ENCODE peak calls at places on chromosomes 4 and X, in ten cellular contexts. One of them, this sample, is unnamed. For H3K27me3, the result is how much of the 10 kb centered on the place peaks cover.

GRCh38 chrX:30659421-30659820 is 6.2 kb downstream of the GK start:
- DNase-seq in colonic mucosa: no peak
- DNase-seq in brain microvascular endothelial cell: peak
- DNase-seq in tibial artery: no peak
- DNase-seq in PC-3: peak
- DNase-seq in lower lobe of right lung: no peak
- DNase-seq in astrocyte: peak
- DNase-seq in heart right ventricle: no peak
- DNase-seq in gastrocnemius medialis: no peak
- DNase-seq in dorsolateral prefrontal cortex: no peak
- DNase-seq in this sample: peak

GRCh38 chrX:79065696-79066095 is 78.8 kb upstream of the GPR174 start:
- DNase-seq in colonic mucosa: no peak
- DNase-seq in brain microvascular endothelial cell: no peak
- DNase-seq in tibial artery: no peak
- DNase-seq in PC-3: no peak
- DNase-seq in lower lobe of right lung: no peak
- DNase-seq in astrocyte: no peak
- DNase-seq in heart right ventricle: no peak
- DNase-seq in gastrocnemius medialis: no peak
- DNase-seq in dorsolateral prefrontal cortex: no peak
- DNase-seq in this sample: no peak

GRCh38 chrX:141278306-141278705 is 36.0 kb upstream of the SPANXC start:
- DNase-seq in colonic mucosa: no peak
- DNase-seq in brain microvascular endothelial cell: no peak
- DNase-seq in tibial artery: no peak
- DNase-seq in PC-3: peak
- DNase-seq in lower lobe of right lung: no peak
- DNase-seq in astrocyte: no peak
- DNase-seq in heart right ventricle: no peak
- DNase-seq in gastrocnemius medialis: no peak
- DNase-seq in dorsolateral prefrontal cortex: no peak
- DNase-seq in this sample: peak

GRCh38 chrX:113274345-113274744 is 433.7 kb upstream of the AMOT start:
- DNase-seq in colonic mucosa: no peak
- DNase-seq in brain microvascular endothelial cell: no peak
- DNase-seq in tibial artery: no peak
- DNase-seq in PC-3: no peak
- DNase-seq in lower lobe of right lung: no peak
- DNase-seq in astrocyte: no peak
- DNase-seq in heart right ventricle: no peak
- DNase-seq in gastrocnemius medialis: no peak
- DNase-seq in dorsolateral prefrontal cortex: no peak
- DNase-seq in this sample: no peak

GRCh38 chr4:7757501-7758443 is 181.9 kb downstream of the AFAP1 start:
- DNase-seq in colonic mucosa: no peak
- DNase-seq in brain microvascular endothelial cell: no peak
- DNase-seq in tibial artery: no peak
- DNase-seq in PC-3: no peak
- DNase-seq in lower lobe of right lung: peak
- DNase-seq in astrocyte: no peak
- DNase-seq in heart right ventricle: peak
- DNase-seq in gastrocnemius medialis: no peak
- DNase-seq in dorsolateral prefrontal cortex: no peak
- DNase-seq in this sample: no peak

GRCh38 chrX:28158019-28158777 is 176.9 kb upstream of the DCAF8L1 start:
- DNase-seq in colonic mucosa: no peak
- DNase-seq in brain microvascular endothelial cell: no peak
- DNase-seq in tibial artery: no peak
- DNase-seq in PC-3: no peak
- DNase-seq in lower lobe of right lung: no peak
- DNase-seq in astrocyte: no peak
- DNase-seq in heart right ventricle: no peak
- DNase-seq in gastrocnemius medialis: no peak
- DNase-seq in dorsolateral prefrontal cortex: no peak
- DNase-seq in this sample: no peak

GRCh38 chrX:149495573-149496071 is 9.5 kb downstream of the IDS start:
- DNase-seq in colonic mucosa: no peak
- DNase-seq in brain microvascular endothelial cell: peak
- DNase-seq in tibial artery: no peak
- DNase-seq in PC-3: peak
- DNase-seq in lower lobe of right lung: no peak
- DNase-seq in astrocyte: peak
- DNase-seq in heart right ventricle: no peak
- DNase-seq in gastrocnemius medialis: peak
- DNase-seq in dorsolateral prefrontal cortex: no peak
- DNase-seq in this sample: no peak

GRCh38 chrX:127884921-127885320 is 167.3 kb downstream of the ACTRT1 start:
- DNase-seq in colonic mucosa: no peak
- DNase-seq in brain microvascular endothelial cell: no peak
- DNase-seq in tibial artery: no peak
- DNase-seq in PC-3: no peak
- DNase-seq in lower lobe of right lung: no peak
- DNase-seq in astrocyte: no peak
- DNase-seq in heart right ventricle: no peak
- DNase-seq in gastrocnemius medialis: no peak
- DNase-seq in dorsolateral prefrontal cortex: no peak
- DNase-seq in this sample: no peak

GRCh38 chr4:68176500-68176899 is 46.8 kb upstream of the TMPRSS11F start:
- DNase-seq in colonic mucosa: no peak
- DNase-seq in brain microvascular endothelial cell: no peak
- DNase-seq in tibial artery: no peak
- DNase-seq in PC-3: peak
- DNase-seq in lower lobe of right lung: no peak
- DNase-seq in astrocyte: no peak
- DNase-seq in heart right ventricle: no peak
- DNase-seq in gastrocnemius medialis: no peak
- DNase-seq in dorsolateral prefrontal cortex: no peak
- DNase-seq in this sample: no peak

GRCh38 chr4:68180858-68181531 is 51.3 kb upstream of the TMPRSS11F start:
- DNase-seq in colonic mucosa: no peak
- DNase-seq in brain microvascular endothelial cell: no peak
- DNase-seq in tibial artery: no peak
- DNase-seq in PC-3: peak
- DNase-seq in lower lobe of right lung: no peak
- DNase-seq in astrocyte: peak
- DNase-seq in heart right ventricle: no peak
- DNase-seq in gastrocnemius medialis: no peak
- DNase-seq in dorsolateral prefrontal cortex: no peak
- DNase-seq in this sample: peak

GRCh38 chr4:68176904-68177303 is 47.2 kb upstream of the TMPRSS11F start:
- DNase-seq in colonic mucosa: no peak
- DNase-seq in brain microvascular endothelial cell: no peak
- DNase-seq in tibial artery: no peak
- DNase-seq in PC-3: peak
- DNase-seq in lower lobe of right lung: no peak
- DNase-seq in astrocyte: no peak
- DNase-seq in heart right ventricle: no peak
- DNase-seq in gastrocnemius medialis: no peak
- DNase-seq in dorsolateral prefrontal cortex: no peak
- DNase-seq in this sample: no peak

DNA sequence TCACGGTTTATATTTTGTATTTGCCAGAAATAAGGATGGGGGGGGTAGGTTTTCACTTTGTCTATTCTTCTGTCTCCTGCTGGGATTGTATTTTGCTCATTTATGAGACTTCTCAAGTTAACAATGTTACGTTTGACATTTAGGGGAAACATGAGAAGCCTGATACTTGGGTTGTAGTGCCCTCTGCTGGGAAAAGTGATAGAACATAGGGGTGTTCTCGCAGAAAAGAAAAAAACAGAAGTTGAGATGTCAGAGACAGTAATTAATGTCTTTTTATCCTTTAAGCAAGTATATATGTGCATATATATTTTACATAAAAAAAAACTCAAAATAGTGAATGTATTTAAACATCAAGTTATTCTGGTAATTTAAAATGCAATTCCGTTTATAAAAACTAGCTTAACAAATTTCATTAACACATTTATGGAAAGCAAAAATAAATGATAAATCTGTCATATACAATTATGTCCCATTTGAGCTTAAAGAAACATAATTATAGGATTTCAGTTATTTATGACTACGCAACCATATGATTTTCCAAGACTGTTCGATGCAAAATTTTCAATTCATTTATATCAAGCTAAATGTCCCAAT is 46.0 kb upstream of the TMPRSS11F start:
- DNase-seq in colonic mucosa: peak
- DNase-seq in brain microvascular endothelial cell: peak
- DNase-seq in tibial artery: no peak
- DNase-seq in PC-3: peak
- DNase-seq in lower lobe of right lung: no peak
- DNase-seq in astrocyte: peak
- DNase-seq in heart right ventricle: no peak
- DNase-seq in gastrocnemius medialis: no peak
- DNase-seq in dorsolateral prefrontal cortex: peak
- DNase-seq in this sample: peak
- TF ChIP-seq CTCF in colonic mucosa: peak
- TF ChIP-seq CTCF in brain microvascular endothelial cell: peak
- TF ChIP-seq CTCF in tibial artery: no peak
- TF ChIP-seq CTCF in PC-3: peak
- TF ChIP-seq CTCF in lower lobe of right lung: peak
- TF ChIP-seq CTCF in astrocyte: peak
- TF ChIP-seq CTCF in heart right ventricle: peak
- TF ChIP-seq CTCF in gastrocnemius medialis: no peak
- TF ChIP-seq CTCF in dorsolateral prefrontal cortex: peak
- TF ChIP-seq CTCF in this sample: peak

GRCh38 chrX:48831909-48832291 is 3.5 kb downstream of the PCSK1N start:
- DNase-seq in colonic mucosa: no peak
- DNase-seq in brain microvascular endothelial cell: no peak
- DNase-seq in tibial artery: no peak
- DNase-seq in PC-3: no peak
- DNase-seq in lower lobe of right lung: no peak
- DNase-seq in astrocyte: no peak
- DNase-seq in heart right ventricle: no peak
- DNase-seq in gastrocnemius medialis: no peak
- DNase-seq in dorsolateral prefrontal cortex: peak
- DNase-seq in this sample: no peak

GRCh38 chrX:48835524-48836329 is at the start of gene PCSK1N:
- DNase-seq in colonic mucosa: no peak
- DNase-seq in brain microvascular endothelial cell: no peak
- DNase-seq in tibial artery: no peak
- DNase-seq in PC-3: peak
- DNase-seq in lower lobe of right lung: no peak
- DNase-seq in astrocyte: no peak
- DNase-seq in heart right ventricle: no peak
- DNase-seq in gastrocnemius medialis: no peak
- DNase-seq in dorsolateral prefrontal cortex: peak
- DNase-seq in this sample: no peak

GRCh38 chrX:48831136-48831908 is 4.1 kb downstream of the PCSK1N start:
- DNase-seq in colonic mucosa: no peak
- DNase-seq in brain microvascular endothelial cell: no peak
- DNase-seq in tibial artery: no peak
- DNase-seq in PC-3: no peak
- DNase-seq in lower lobe of right lung: no peak
- DNase-seq in astrocyte: no peak
- DNase-seq in heart right ventricle: no peak
- DNase-seq in gastrocnemius medialis: no peak
- DNase-seq in dorsolateral prefrontal cortex: no peak
- DNase-seq in this sample: no peak

GRCh38 chrX:48833531-48834138 is 1.8 kb downstream of the PCSK1N start:
- DNase-seq in colonic mucosa: no peak
- DNase-seq in brain microvascular endothelial cell: no peak
- DNase-seq in tibial artery: no peak
- DNase-seq in PC-3: peak
- DNase-seq in lower lobe of right lung: no peak
- DNase-seq in astrocyte: no peak
- DNase-seq in heart right ventricle: no peak
- DNase-seq in gastrocnemius medialis: no peak
- DNase-seq in dorsolateral prefrontal cortex: no peak
- DNase-seq in this sample: no peak

GRCh38 chrX:48834383-48834709 is 1.1 kb downstream of the PCSK1N start:
- DNase-seq in colonic mucosa: no peak
- DNase-seq in brain microvascular endothelial cell: no peak
- DNase-seq in tibial artery: no peak
- DNase-seq in PC-3: peak
- DNase-seq in lower lobe of right lung: no peak
- DNase-seq in astrocyte: no peak
- DNase-seq in heart right ventricle: no peak
- DNase-seq in gastrocnemius medialis: no peak
- DNase-seq in dorsolateral prefrontal cortex: no peak
- DNase-seq in this sample: no peak
- H3K27me3 ChIP-seq in colonic mucosa: under half
- H3K27me3 ChIP-seq in brain microvascular endothelial cell: under half
- H3K27me3 ChIP-seq in tibial artery: under half
- H3K27me3 ChIP-seq in PC-3: under half
- H3K27me3 ChIP-seq in lower lobe of right lung: under half
- H3K27me3 ChIP-seq in astrocyte: under half
- H3K27me3 ChIP-seq in heart right ventricle: half or more
- H3K27me3 ChIP-seq in gastrocnemius medialis: under half
- H3K27me3 ChIP-seq in dorsolateral prefrontal cortex: under half
- H3K27me3 ChIP-seq in this sample: half or more

GRCh38 chr4:76376534-76376933 is 44.4 kb downstream of the CCDC158 start:
- DNase-seq in colonic mucosa: no peak
- DNase-seq in brain microvascular endothelial cell: no peak
- DNase-seq in tibial artery: no peak
- DNase-seq in PC-3: no peak
- DNase-seq in lower lobe of right lung: no peak
- DNase-seq in astrocyte: no peak
- DNase-seq in heart right ventricle: no peak
- DNase-seq in gastrocnemius medialis: no peak
- DNase-seq in dorsolateral prefrontal cortex: no peak
- DNase-seq in this sample: no peak

GRCh38 chr4:76375703-76376102 is 45.2 kb downstream of the CCDC158 start:
- DNase-seq in colonic mucosa: no peak
- DNase-seq in brain microvascular endothelial cell: no peak
- DNase-seq in tibial artery: no peak
- DNase-seq in PC-3: no peak
- DNase-seq in lower lobe of right lung: no peak
- DNase-seq in astrocyte: no peak
- DNase-seq in heart right ventricle: no peak
- DNase-seq in gastrocnemius medialis: no peak
- DNase-seq in dorsolateral prefrontal cortex: no peak
- DNase-seq in this sample: no peak

GRCh38 chr4:76377481-76377901 is 43.5 kb downstream of the CCDC158 start:
- DNase-seq in colonic mucosa: no peak
- DNase-seq in brain microvascular endothelial cell: no peak
- DNase-seq in tibial artery: no peak
- DNase-seq in PC-3: no peak
- DNase-seq in lower lobe of right lung: no peak
- DNase-seq in astrocyte: no peak
- DNase-seq in heart right ventricle: no peak
- DNase-seq in gastrocnemius medialis: no peak
- DNase-seq in dorsolateral prefrontal cortex: no peak
- DNase-seq in this sample: peak

GRCh38 chr4:76373919-76374552 is 46.9 kb downstream of the CCDC158 start:
- DNase-seq in colonic mucosa: no peak
- DNase-seq in brain microvascular endothelial cell: peak
- DNase-seq in tibial artery: no peak
- DNase-seq in PC-3: peak
- DNase-seq in lower lobe of right lung: no peak
- DNase-seq in astrocyte: peak
- DNase-seq in heart right ventricle: no peak
- DNase-seq in gastrocnemius medialis: no peak
- DNase-seq in dorsolateral prefrontal cortex: no peak
- DNase-seq in this sample: peak

DNA sequence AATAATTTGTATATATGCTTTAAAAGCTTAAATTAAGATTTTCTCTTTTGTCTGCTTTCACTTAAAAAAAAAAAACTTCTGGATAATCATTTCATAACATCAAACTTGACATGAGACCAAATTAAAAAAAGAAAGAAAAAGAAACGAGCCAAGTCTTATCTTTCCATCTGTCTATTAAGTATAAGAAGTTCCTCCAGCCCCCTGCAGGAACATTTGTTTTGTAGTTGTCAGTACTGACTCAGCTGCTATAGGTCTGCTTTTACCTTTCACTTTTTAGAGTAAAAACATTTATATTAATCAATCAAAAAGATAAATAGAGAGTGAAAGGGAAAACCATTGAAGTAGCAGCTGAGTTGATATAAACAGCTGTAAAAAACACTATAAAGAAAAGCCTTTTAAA is 46.2 kb downstream of the CCDC158 start:
- DNase-seq in colonic mucosa: no peak
- DNase-seq in brain microvascular endothelial cell: no peak
- DNase-seq in tibial artery: no peak
- DNase-seq in PC-3: peak
- DNase-seq in lower lobe of right lung: no peak
- DNase-seq in astrocyte: peak
- DNase-seq in heart right ventricle: no peak
- DNase-seq in gastrocnemius medialis: no peak
- DNase-seq in dorsolateral prefrontal cortex: no peak
- DNase-seq in this sample: no peak
- TF ChIP-seq CTCF in colonic mucosa: no peak
- TF ChIP-seq CTCF in brain microvascular endothelial cell: no peak
- TF ChIP-seq CTCF in tibial artery: no peak
- TF ChIP-seq CTCF in PC-3: peak
- TF ChIP-seq CTCF in lower lobe of right lung: no peak
- TF ChIP-seq CTCF in astrocyte: no peak
- TF ChIP-seq CTCF in heart right ventricle: no peak
- TF ChIP-seq CTCF in gastrocnemius medialis: no peak
- TF ChIP-seq CTCF in dorsolateral prefrontal cortex: no peak
- TF ChIP-seq CTCF in this sample: no peak

GRCh38 chrX:71171110-71171801 is 26.6 kb downstream of the NLGN3 start:
- DNase-seq in colonic mucosa: no peak
- DNase-seq in brain microvascular endothelial cell: no peak
- DNase-seq in tibial artery: no peak
- DNase-seq in PC-3: no peak
- DNase-seq in lower lobe of right lung: peak
- DNase-seq in astrocyte: no peak
- DNase-seq in heart right ventricle: no peak
- DNase-seq in gastrocnemius medialis: no peak
- DNase-seq in dorsolateral prefrontal cortex: no peak
- DNase-seq in this sample: peak
- H3K27me3 ChIP-seq in colonic mucosa: under half
- H3K27me3 ChIP-seq in brain microvascular endothelial cell: under half
- H3K27me3 ChIP-seq in tibial artery: under half
- H3K27me3 ChIP-seq in PC-3: under half
- H3K27me3 ChIP-seq in lower lobe of right lung: under half
- H3K27me3 ChIP-seq in astrocyte: under half
- H3K27me3 ChIP-seq in heart right ventricle: under half
- H3K27me3 ChIP-seq in gastrocnemius medialis: under half
- H3K27me3 ChIP-seq in dorsolateral prefrontal cortex: under half
- H3K27me3 ChIP-seq in this sample: under half

This sample was measured in cardiac muscle cell.